ENCODE peak calls at places on chromosome 4, in nine cellular contexts. T, Y, Z, K, E, D, N, W and X are unnamed samples.

GRCh38 chr4:67198757-67199156 is 346.5 kb downstream of the CENPC start:
- DNase-seq in Y (no peak), Z (no peak), E (no peak), W (no peak), K (no peak), T (peak; percentile 21), D (no peak), N (peak; percentile 4), X (peak; percentile 35)

GRCh38 chr4:182643801-182644311 is 273.3 kb downstream of the DCTD start:
- DNase-seq in T (no peak), Y (peak; percentile 57), Z (no peak), E (peak; percentile 94), D (no peak), K (no peak), W (no peak), N (no peak), X (peak; percentile 81)

GRCh38 chr4:12231098-12231497 is 802.4 kb upstream of the HS3ST1 start:
- DNase-seq in W (no peak), Z (no peak), E (no peak), N (no peak), K (no peak), T (no peak), Y (no peak), D (no peak), X (no peak)

GRCh38 chr4:147578057-147578476 is 39.1 kb upstream of the TMEM184C start:
- DNase-seq in T (no peak), K (peak; percentile 41), W (no peak), D (no peak), Z (peak; percentile 55), E (peak; percentile 99), Y (no peak), N (no peak), X (peak; percentile 89)

GRCh38 chr4:4321951-4322688 is 32.1 kb downstream of the ZBTB49 start:
- DNase-seq in T (no peak), E (no peak), Y (no peak), D (no peak), N (no peak), W (peak; percentile 4), Z (no peak), K (no peak), X (no peak)

GRCh38 chr4:19266566-19266965 is 985.1 kb upstream of the SLIT2 start:
- DNase-seq in E (no peak), D (no peak), K (no peak), W (no peak), Y (no peak), Z (no peak), T (no peak), N (no peak), X (no peak)

GRCh38 chr4:4327652-4328121 is 37.6 kb downstream of the ZBTB49 start:
- DNase-seq in W (peak; percentile 42), K (no peak), N (no peak), Z (no peak), T (no peak), E (no peak), D (peak; percentile 20), Y (peak; percentile 19), X (peak; percentile 11)

GRCh38 chr4:79913581-79913980 is 159.4 kb downstream of the ANTXR2 start:
- DNase-seq in N (no peak), K (no peak), E (peak; percentile 83), W (no peak), T (no peak), D (no peak), Y (no peak), Z (no peak), X (peak; percentile 77)

GRCh38 chr4:116343809-116344208 is 741.6 kb downstream of the TRAM1L1 start:
- DNase-seq in D (no peak), K (no peak), N (no peak), W (no peak), Z (no peak), E (no peak), T (no peak), Y (no peak), X (no peak)

GRCh38 chr4:7734651-7735260 is 204.9 kb downstream of the AFAP1 start:
- DNase-seq in Y (no peak), W (no peak), T (no peak), Z (no peak), N (no peak), E (no peak), K (no peak), D (no peak), X (no peak)

GRCh38 chr4:86918539-86919072 is 16.2 kb upstream of the AFF1 start:
- DNase-seq in N (no peak), T (no peak), W (no peak), Y (no peak), D (no peak), K (no peak), E (peak; percentile 86), Z (no peak), X (peak; percentile 60)

GRCh38 chr4:180160195-180160985 is 2082.8 kb upstream of the TENM3 start:
- DNase-seq in Z (no peak), N (no peak), Y (no peak), E (peak; percentile 23), K (no peak), D (no peak), T (no peak), W (no peak), X (no peak)

GRCh38 chr4:1990348-1990645 is 18.5 kb downstream of the NELFA start:
- DNase-seq in D (no peak), Y (no peak), E (no peak), W (no peak), N (no peak), K (no peak), Z (no peak), T (no peak), X (no peak)

GRCh38 chr4:15765910-15766703 is 12.0 kb upstream of the CD38 start:
- DNase-seq in T (no peak), Z (no peak), D (no peak), W (peak; percentile 81), K (no peak), E (no peak), N (peak; percentile 82), Y (no peak), X (no peak)

GRCh38 chr4:183834252-183834651 is 70.9 kb upstream of the STOX2 start:
- DNase-seq in N (no peak), Z (no peak), K (peak; percentile 54), D (no peak), W (no peak), T (no peak), E (no peak), Y (no peak), X (no peak)

GRCh38 chr4:132218406-132218805 is 930.7 kb upstream of the PCDH10 start:
- DNase-seq in T (no peak), E (peak; percentile 13), K (no peak), D (no peak), W (no peak), N (no peak), Z (no peak), Y (no peak), X (no peak)
- H3K27ac ChIP-seq in T (no peak overlapping the region), E (no peak overlapping the region), K (no peak overlapping the region), D (no peak overlapping the region), W (no peak overlapping the region), N (no peak overlapping the region), Z (no peak overlapping the region), Y (no peak overlapping the region), X (no peak overlapping the region)

DNA sequence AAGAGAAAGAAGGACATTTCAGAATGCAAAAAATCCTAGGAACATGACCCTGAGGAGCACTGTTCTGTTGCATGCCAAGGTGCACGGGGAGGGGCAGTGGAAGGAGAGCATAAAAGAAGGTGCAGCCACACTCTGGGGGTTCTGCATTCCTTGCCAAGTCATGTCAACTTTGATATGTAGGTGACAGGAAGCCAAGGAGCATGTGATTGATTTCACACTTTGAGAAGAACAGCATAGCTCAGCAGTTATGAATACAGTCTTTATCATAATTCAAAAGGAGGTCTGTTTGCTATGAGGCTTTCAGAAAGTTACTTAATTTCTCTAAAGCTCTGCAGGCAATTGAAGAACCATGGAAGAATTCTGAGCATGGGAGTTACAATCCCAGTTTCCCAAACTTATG is 50.6 kb downstream of the SCFD2 start:
- DNase-seq in Z (no peak), Y (no peak), W (no peak), T (no peak), K (no peak), D (no peak), E (no peak), N (no peak), X (no peak)
- H3K27ac ChIP-seq in Z (no peak overlapping the region), Y (no peak overlapping the region), W (no peak overlapping the region), T (no peak overlapping the region), K (no peak overlapping the region), D (no peak overlapping the region), E (no peak overlapping the region), N (no peak overlapping the region), X (no peak overlapping the region)

DNA sequence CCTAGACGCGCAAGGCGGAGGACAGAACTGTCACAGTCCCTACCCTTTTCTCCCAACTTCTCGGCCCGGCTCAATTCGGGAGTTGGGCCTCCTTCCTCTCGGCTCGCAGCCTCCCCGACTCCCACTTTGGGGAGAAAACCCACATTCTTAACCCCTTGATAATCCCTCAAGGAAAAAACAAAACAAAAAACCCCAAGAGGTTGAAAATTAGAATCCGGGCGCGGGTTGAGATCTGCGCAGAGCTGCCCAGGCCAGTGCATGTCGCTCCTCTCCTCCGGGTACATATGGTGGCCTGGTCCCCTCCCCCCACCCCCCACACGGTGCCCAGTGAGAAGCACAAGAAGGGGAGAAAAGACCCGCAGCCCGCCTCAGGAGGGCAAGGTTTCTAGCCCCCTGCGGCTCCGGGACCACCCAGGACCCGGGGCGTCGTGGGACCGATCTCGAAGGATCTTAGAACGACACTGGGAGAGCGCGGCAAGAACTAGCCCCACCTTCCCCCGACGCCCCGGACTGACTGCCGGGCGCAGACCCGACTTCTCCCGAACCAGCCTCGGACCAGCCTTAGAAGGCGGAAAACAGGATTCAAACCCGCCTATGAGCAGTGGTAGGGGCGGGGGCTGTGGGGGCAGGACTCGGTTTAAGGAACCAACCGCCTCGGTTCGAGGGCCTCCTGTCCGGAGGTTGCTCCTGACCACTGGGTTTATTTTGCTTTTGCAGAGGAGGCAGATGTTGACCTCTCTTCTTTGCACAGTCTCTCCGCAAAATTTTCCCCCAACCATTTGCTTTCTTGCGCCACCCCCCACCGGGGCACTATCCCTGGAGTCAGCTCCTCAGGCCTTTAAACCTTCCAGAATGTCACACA is 2.5 kb upstream of the PDGFRA start:
- DNase-seq in T (peak; percentile 73), K (no peak), N (no peak), D (no peak), W (peak; percentile 66), E (peak; percentile 86), Y (peak; percentile 52), Z (no peak), X (peak; percentile 14)
- H3K27ac ChIP-seq in T (peak overlapping the region; percentile 41), K (peak overlapping the region; percentile 45), N (no peak overlapping the region), D (peak overlapping the region; percentile 86), W (peak overlapping the region; percentile 76), E (peak overlapping the region; percentile 83), Y (peak overlapping the region; percentile 71), Z (no peak overlapping the region), X (no peak overlapping the region)

DNA sequence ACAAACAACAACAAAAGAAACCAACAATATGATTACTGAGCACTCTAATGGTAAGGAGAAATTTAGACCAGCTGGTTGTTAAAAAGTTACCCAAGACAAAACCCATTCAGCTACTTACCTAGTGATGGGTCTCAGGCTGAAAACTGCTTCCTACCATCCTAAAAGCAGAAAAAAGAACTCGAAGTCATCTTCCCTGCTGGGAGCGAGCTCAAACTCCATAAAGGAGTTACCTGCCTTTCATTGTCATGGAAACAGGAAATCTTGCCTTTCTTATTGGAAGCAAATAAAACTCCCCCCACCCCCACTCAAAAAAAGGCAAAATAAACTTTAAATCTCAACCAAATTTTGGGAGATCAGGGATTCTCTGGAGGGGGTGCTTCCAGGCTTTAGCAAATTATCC is 1478.3 kb downstream of the C4orf33 start:
- DNase-seq in Z (no peak), E (no peak), N (no peak), K (no peak), Y (no peak), D (no peak), T (no peak), W (no peak), X (no peak)
- H3K27ac ChIP-seq in Z (no peak overlapping the region), E (no peak overlapping the region), N (no peak overlapping the region), K (no peak overlapping the region), Y (no peak overlapping the region), D (no peak overlapping the region), T (no peak overlapping the region), W (no peak overlapping the region), X (no peak overlapping the region)